ENCODE peak calls at places on chromosome 11, in ten cellular contexts. One of them, this sample, is unnamed.

GRCh38 chr11:46920709-46921108 is 2.4 kb upstream of the LRP4 start:
- DNase-seq in activated CD4-positive, alpha-beta memory T cell treated with anti-CD3 and anti-CD28 coated beads for 36 hours: no peak
- DNase-seq in activated T-cell treated with anti-CD3 and anti-CD28 coated beads, Interleukin-2, amount 50 U/mL, for 1 hour: no peak
- DNase-seq in DMS153: no peak
- DNase-seq in astrocyte of the spinal cord: peak; percentile 97
- DNase-seq in iris pigment epithelial cell: peak; percentile 94
- DNase-seq in NCI-H774: no peak
- DNase-seq in NCI-H2171 treated with DMSO at 0.1 percent for 48 hours: no peak
- DNase-seq in foreskin fibroblast: peak; percentile 99
- DNase-seq in naive thymus-derived CD4-positive, alpha-beta T cell: no peak
- DNase-seq in this sample: no peak

GRCh38 chr11:126701555-126701897 is 299.0 kb downstream of the KIRREL3 start:
- DNase-seq in iris pigment epithelial cell: no peak
- DNase-seq in NCI-H2171 treated with DMSO at 0.1 percent for 48 hours: no peak
- DNase-seq in naive thymus-derived CD4-positive, alpha-beta T cell: no peak
- DNase-seq in NCI-H774: no peak
- DNase-seq in foreskin fibroblast: no peak
- DNase-seq in activated CD4-positive, alpha-beta memory T cell treated with anti-CD3 and anti-CD28 coated beads for 36 hours: no peak
- DNase-seq in astrocyte of the spinal cord: no peak
- DNase-seq in activated T-cell treated with anti-CD3 and anti-CD28 coated beads, Interleukin-2, amount 50 U/mL, for 1 hour: no peak
- DNase-seq in DMS153: no peak
- DNase-seq in this sample: no peak

GRCh38 chr11:2787816-2788750 is 88.3 kb upstream of the KCNQ1OT1 start:
- DNase-seq in NCI-H2171 treated with DMSO at 0.1 percent for 48 hours: no peak
- DNase-seq in naive thymus-derived CD4-positive, alpha-beta T cell: no peak
- DNase-seq in activated T-cell treated with anti-CD3 and anti-CD28 coated beads, Interleukin-2, amount 50 U/mL, for 1 hour: no peak
- DNase-seq in NCI-H774: no peak
- DNase-seq in foreskin fibroblast: no peak
- DNase-seq in DMS153: no peak
- DNase-seq in activated CD4-positive, alpha-beta memory T cell treated with anti-CD3 and anti-CD28 coated beads for 36 hours: peak; percentile 3
- DNase-seq in astrocyte of the spinal cord: no peak
- DNase-seq in iris pigment epithelial cell: no peak
- DNase-seq in this sample: peak; percentile 0

GRCh38 chr11:67278939-67279588 is 10.0 kb upstream of the ANKRD13D start:
- DNase-seq in astrocyte of the spinal cord: no peak
- DNase-seq in naive thymus-derived CD4-positive, alpha-beta T cell: no peak
- DNase-seq in iris pigment epithelial cell: no peak
- DNase-seq in DMS153: no peak
- DNase-seq in activated CD4-positive, alpha-beta memory T cell treated with anti-CD3 and anti-CD28 coated beads for 36 hours: no peak
- DNase-seq in foreskin fibroblast: no peak
- DNase-seq in NCI-H2171 treated with DMSO at 0.1 percent for 48 hours: no peak
- DNase-seq in NCI-H774: no peak
- DNase-seq in activated T-cell treated with anti-CD3 and anti-CD28 coated beads, Interleukin-2, amount 50 U/mL, for 1 hour: no peak
- DNase-seq in this sample: no peak

GRCh38 chr11:62573006-62573591 is 592 bp downstream of the EEF1G start:
- DNase-seq in activated T-cell treated with anti-CD3 and anti-CD28 coated beads, Interleukin-2, amount 50 U/mL, for 1 hour: peak; percentile 43
- DNase-seq in naive thymus-derived CD4-positive, alpha-beta T cell: peak; percentile 38
- DNase-seq in activated CD4-positive, alpha-beta memory T cell treated with anti-CD3 and anti-CD28 coated beads for 36 hours: peak; percentile 40
- DNase-seq in astrocyte of the spinal cord: peak; percentile 18
- DNase-seq in DMS153: no peak
- DNase-seq in iris pigment epithelial cell: no peak
- DNase-seq in foreskin fibroblast: peak; percentile 43
- DNase-seq in NCI-H2171 treated with DMSO at 0.1 percent for 48 hours: peak; percentile 38
- DNase-seq in NCI-H774: no peak
- DNase-seq in this sample: no peak

GRCh38 chr11:117188620-117189081 is 10.1 kb downstream of the SIDT2 start:
- DNase-seq in DMS153: no peak
- DNase-seq in NCI-H2171 treated with DMSO at 0.1 percent for 48 hours: no peak
- DNase-seq in foreskin fibroblast: no peak
- DNase-seq in iris pigment epithelial cell: no peak
- DNase-seq in naive thymus-derived CD4-positive, alpha-beta T cell: no peak
- DNase-seq in activated T-cell treated with anti-CD3 and anti-CD28 coated beads, Interleukin-2, amount 50 U/mL, for 1 hour: no peak
- DNase-seq in activated CD4-positive, alpha-beta memory T cell treated with anti-CD3 and anti-CD28 coated beads for 36 hours: no peak
- DNase-seq in astrocyte of the spinal cord: no peak
- DNase-seq in NCI-H774: no peak
- DNase-seq in this sample: no peak

GRCh38 chr11:45025716-45026492 is 75.2 kb upstream of the TP53I11 start:
- DNase-seq in NCI-H774: peak; percentile 44
- DNase-seq in DMS153: peak; percentile 86
- DNase-seq in foreskin fibroblast: no peak
- DNase-seq in astrocyte of the spinal cord: no peak
- DNase-seq in iris pigment epithelial cell: peak; percentile 50
- DNase-seq in naive thymus-derived CD4-positive, alpha-beta T cell: peak; percentile 34
- DNase-seq in NCI-H2171 treated with DMSO at 0.1 percent for 48 hours: peak; percentile 38
- DNase-seq in activated CD4-positive, alpha-beta memory T cell treated with anti-CD3 and anti-CD28 coated beads for 36 hours: peak; percentile 27
- DNase-seq in activated T-cell treated with anti-CD3 and anti-CD28 coated beads, Interleukin-2, amount 50 U/mL, for 1 hour: no peak
- DNase-seq in this sample: peak; percentile 3

GRCh38 chr11:94668240-94668793 is 99.8 kb upstream of the AMOTL1 start:
- DNase-seq in NCI-H774: no peak
- DNase-seq in iris pigment epithelial cell: no peak
- DNase-seq in foreskin fibroblast: no peak
- DNase-seq in naive thymus-derived CD4-positive, alpha-beta T cell: no peak
- DNase-seq in activated T-cell treated with anti-CD3 and anti-CD28 coated beads, Interleukin-2, amount 50 U/mL, for 1 hour: no peak
- DNase-seq in activated CD4-positive, alpha-beta memory T cell treated with anti-CD3 and anti-CD28 coated beads for 36 hours: no peak
- DNase-seq in NCI-H2171 treated with DMSO at 0.1 percent for 48 hours: no peak
- DNase-seq in DMS153: no peak
- DNase-seq in astrocyte of the spinal cord: no peak
- DNase-seq in this sample: no peak

GRCh38 chr11:78256962-78257361 is 68.2 kb downstream of the USP35 start:
- DNase-seq in naive thymus-derived CD4-positive, alpha-beta T cell: no peak
- DNase-seq in DMS153: no peak
- DNase-seq in foreskin fibroblast: peak; percentile 75
- DNase-seq in iris pigment epithelial cell: peak; percentile 95
- DNase-seq in activated CD4-positive, alpha-beta memory T cell treated with anti-CD3 and anti-CD28 coated beads for 36 hours: no peak
- DNase-seq in NCI-H774: no peak
- DNase-seq in NCI-H2171 treated with DMSO at 0.1 percent for 48 hours: no peak
- DNase-seq in activated T-cell treated with anti-CD3 and anti-CD28 coated beads, Interleukin-2, amount 50 U/mL, for 1 hour: no peak
- DNase-seq in astrocyte of the spinal cord: peak; percentile 71
- DNase-seq in this sample: no peak